ENCODE peak calls at places on chromosomes 11 and 22, in eight cellular contexts. I is left ventricle myocardium inferior, X is right lobe of liver, W is K562, L is fibroblast of the aortic adventitia, Y is pancreas, O is lower lobe of right lung, P is psoas muscle. Q is an unnamed sample.

GRCh38 chr11:69388661-69389060 is 92.8 kb upstream of the LINC01488 start:
- DNase-seq in I (no peak), X (no peak), W (no peak), L (no peak), Y (no peak), O (no peak), P (no peak), Q (no peak)

GRCh38 chr11:84865257-84865656 is 761.9 kb downstream of the DLG2 start:
- DNase-seq in I (no peak), X (no peak), W (no peak), L (no peak), Y (no peak), O (no peak), P (no peak), Q (peak)

GRCh38 chr22:27718186-27719032 is 83.1 kb downstream of the MN1 start:
- DNase-seq in I (peak), X (no peak), W (peak), L (peak), Y (no peak), O (peak), P (peak), Q (peak)

GRCh38 chr22:27775087-27775697 is 26.4 kb downstream of the MN1 start:
- DNase-seq in I (no peak), X (no peak), W (no peak), L (peak), Y (no peak), O (no peak), P (peak), Q (peak)

GRCh38 chr11:34013893-34014571 is 37.5 kb upstream of the CAPRIN1 start:
- DNase-seq in I (no peak), X (no peak), W (no peak), L (peak), Y (no peak), O (no peak), P (no peak), Q (no peak)

GRCh38 chr11:104222464-104222863 is 58.5 kb upstream of the PDGFD start:
- DNase-seq in I (no peak), X (no peak), W (no peak), L (peak), Y (no peak), O (no peak), P (no peak), Q (no peak)

GRCh38 chr11:2731285-2732125 is 31.7 kb upstream of the KCNQ1OT1 start:
- DNase-seq in I (no peak), X (no peak), W (no peak), L (no peak), Y (no peak), O (no peak), P (no peak), Q (no peak)

GRCh38 chr11:28228196-28228595 is 120.0 kb downstream of the METTL15 start:
- DNase-seq in I (no peak), X (no peak), W (no peak), L (peak), Y (no peak), O (no peak), P (no peak), Q (peak)

GRCh38 chr11:107293677-107294344 is 163.8 kb downstream of the CWF19L2 start:
- DNase-seq in I (no peak), X (no peak), W (no peak), L (no peak), Y (no peak), O (no peak), P (no peak), Q (no peak)

GRCh38 chr22:49417833-49418232 is 409.8 kb downstream of the BRD1 start:
- DNase-seq in I (no peak), X (no peak), W (no peak), L (no peak), Y (no peak), O (no peak), P (no peak), Q (no peak)

GRCh38 chr11:69463181-69463891 is 18.1 kb upstream of the LINC01488 start:
- DNase-seq in I (peak), X (peak), W (peak), L (peak), Y (no peak), O (peak), P (peak), Q (peak)

GRCh38 chr11:36567684-36568083 is at the start of gene RAG1:
- DNase-seq in I (no peak), X (no peak), W (no peak), L (no peak), Y (no peak), O (no peak), P (no peak), Q (no peak)

GRCh38 chr11:76703707-76704106 is 33.2 kb upstream of the LRRC32 start:
- DNase-seq in I (no peak), X (no peak), W (no peak), L (no peak), Y (no peak), O (no peak), P (no peak), Q (no peak)

GRCh38 chr11:113666584-113666983 is 39.5 kb downstream of the TMPRSS5 start:
- DNase-seq in I (no peak), X (no peak), W (no peak), L (no peak), Y (no peak), O (no peak), P (no peak), Q (no peak)

GRCh38 chr11:94794287-94795168 is 26.4 kb downstream of the AMOTL1 start:
- DNase-seq in I (peak), X (peak), W (peak), L (peak), Y (peak), O (peak), P (peak), Q (peak)

GRCh38 chr22:46062971-46063631 is 86.1 kb upstream of the WNT7B start:
- DNase-seq in I (peak), X (no peak), W (no peak), L (no peak), Y (peak), O (peak), P (peak), Q (no peak)

GRCh38 chr11:86183694-86184093 is 60.9 kb upstream of the EED start:
- DNase-seq in I (no peak), X (no peak), W (peak), L (no peak), Y (no peak), O (no peak), P (no peak), Q (peak)

GRCh38 chr22:35489225-35489624 is 51.4 kb upstream of the RASD2 start:
- DNase-seq in I (no peak), X (no peak), W (no peak), L (no peak), Y (no peak), O (no peak), P (no peak), Q (no peak)

GRCh38 chr11:66100272-66101037 is 30.4 kb downstream of the PACS1 start:
- DNase-seq in I (peak), X (peak), W (no peak), L (peak), Y (peak), O (peak), P (peak), Q (peak)

GRCh38 chr22:37260939-37261338 is 16.9 kb upstream of the RAC2 start:
- DNase-seq in I (peak), X (peak), W (peak), L (peak), Y (peak), O (peak), P (peak), Q (peak)

GRCh38 chr11:95638501-95638900 is 151.1 kb downstream of the FAM76B start:
- DNase-seq in I (no peak), X (no peak), W (no peak), L (no peak), Y (no peak), O (no peak), P (no peak), Q (no peak)

GRCh38 chr22:47090591-47091240 is 328.3 kb downstream of the TBC1D22A start:
- DNase-seq in I (no peak), X (no peak), W (peak), L (peak), Y (no peak), O (no peak), P (no peak), Q (peak)

GRCh38 chr22:45298934-45299505 is 10.7 kb upstream of the FAM118A start:
- DNase-seq in I (no peak), X (no peak), W (no peak), L (no peak), Y (no peak), O (no peak), P (no peak), Q (no peak)

GRCh38 chr11:66986178-66986545 is 11.1 kb downstream of the C11orf86 start:
- DNase-seq in I (no peak), X (peak), W (no peak), L (no peak), Y (peak), O (no peak), P (no peak), Q (no peak)

GRCh38 chr22:46108564-46109473 is 41.5 kb upstream of the PPARA start:
- DNase-seq in I (peak), X (peak), W (peak), L (peak), Y (peak), O (no peak), P (no peak), Q (peak)

GRCh38 chr11:83436855-83437254 is 150.7 kb upstream of the CCDC90B start:
- DNase-seq in I (no peak), X (no peak), W (no peak), L (no peak), Y (no peak), O (no peak), P (no peak), Q (no peak)

GRCh38 chr11:70838198-70838597 is 414.2 kb downstream of the SHANK2 start:
- DNase-seq in I (no peak), X (no peak), W (no peak), L (no peak), Y (no peak), O (no peak), P (no peak), Q (no peak)

GRCh38 chr22:41916745-41917358 is 2.0 kb upstream of the SHISA8 start:
- DNase-seq in I (no peak), X (no peak), W (no peak), L (no peak), Y (no peak), O (no peak), P (no peak), Q (no peak)

GRCh38 chr11:70420008-70420464 is 21.7 kb downstream of the CTTN start:
- DNase-seq in I (no peak), X (no peak), W (peak), L (peak), Y (no peak), O (no peak), P (no peak), Q (peak)

GRCh38 chr22:27919943-27920755 is 1.1 kb upstream of the PITPNB start:
- DNase-seq in I (no peak), X (no peak), W (peak), L (peak), Y (no peak), O (no peak), P (no peak), Q (peak)

GRCh38 chr11:126035718-126036117 is 26.9 kb downstream of the CDON start:
- DNase-seq in I (no peak), X (no peak), W (no peak), L (no peak), Y (no peak), O (no peak), P (no peak), Q (no peak)

GRCh38 chr22:45262931-45263789 is 21.6 kb upstream of the UPK3A start:
- DNase-seq in I (peak), X (no peak), W (no peak), L (peak), Y (no peak), O (peak), P (peak), Q (no peak)

GRCh38 chr11:128757235-128757711 is 63.4 kb downstream of the FLI1 start:
- DNase-seq in I (no peak), X (no peak), W (peak), L (no peak), Y (no peak), O (peak), P (no peak), Q (peak)

GRCh38 chr11:61345170-61345610 is 12.2 kb downstream of the TKFC start:
- DNase-seq in I (no peak), X (no peak), W (no peak), L (peak), Y (no peak), O (no peak), P (no peak), Q (no peak)

GRCh38 chr11:62724171-62724570 is 3.1 kb downstream of the HNRNPUL2 start:
- DNase-seq in I (no peak), X (no peak), W (no peak), L (no peak), Y (no peak), O (no peak), P (no peak), Q (no peak)

GRCh38 chr11:102709211-102709980 is 3.8 kb upstream of the MMP27 start:
- DNase-seq in I (no peak), X (no peak), W (no peak), L (peak), Y (no peak), O (no peak), P (no peak), Q (no peak)

GRCh38 chr11:58125469-58125868 is at the start of gene OR9I1:
- DNase-seq in I (no peak), X (no peak), W (no peak), L (no peak), Y (no peak), O (no peak), P (no peak), Q (no peak)

GRCh38 chr22:31604746-31605705 is 57.0 kb downstream of the PISD start:
- DNase-seq in I (no peak), X (no peak), W (no peak), L (no peak), Y (no peak), O (peak), P (no peak), Q (no peak)

DNA sequence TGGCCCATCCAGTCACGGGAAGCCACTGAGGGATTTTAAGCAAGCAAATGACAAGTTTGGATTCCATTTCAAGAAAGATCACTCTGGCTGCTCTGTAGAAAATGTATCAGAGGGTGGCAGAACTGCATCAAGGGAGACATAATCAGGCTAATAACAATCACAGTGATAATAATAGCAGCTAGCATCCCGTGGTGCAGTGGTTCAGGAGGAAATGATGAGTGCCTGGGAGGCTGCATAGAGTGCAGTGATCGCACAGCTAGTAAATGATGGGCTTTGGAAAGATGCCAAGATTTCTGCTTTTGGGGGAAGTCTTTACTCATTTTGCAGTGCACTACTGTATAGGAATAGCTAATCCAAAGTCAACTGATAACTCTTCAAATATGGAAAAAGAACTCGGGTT is 35.8 kb downstream of the TNRC6B start:
- DNase-seq in I (no peak), X (no peak), W (no peak), L (no peak), Y (no peak), O (no peak), P (no peak), Q (peak)
- H3K4me3 ChIP-seq in I (no peak), X (no peak), W (no peak), L (no peak), Y (no peak), O (no peak), P (no peak), Q (no peak)

GRCh38 chr11:40514124-40514523 is 945.3 kb downstream of the LRRC4C start:
- DNase-seq in I (no peak), X (no peak), W (no peak), L (no peak), Y (no peak), O (no peak), P (no peak), Q (no peak)
- TF ChIP-seq CTCF in I (no peak), X (peak), W (no peak), L (no peak), Y (no peak), O (no peak), P (no peak), Q (no peak)

DNA sequence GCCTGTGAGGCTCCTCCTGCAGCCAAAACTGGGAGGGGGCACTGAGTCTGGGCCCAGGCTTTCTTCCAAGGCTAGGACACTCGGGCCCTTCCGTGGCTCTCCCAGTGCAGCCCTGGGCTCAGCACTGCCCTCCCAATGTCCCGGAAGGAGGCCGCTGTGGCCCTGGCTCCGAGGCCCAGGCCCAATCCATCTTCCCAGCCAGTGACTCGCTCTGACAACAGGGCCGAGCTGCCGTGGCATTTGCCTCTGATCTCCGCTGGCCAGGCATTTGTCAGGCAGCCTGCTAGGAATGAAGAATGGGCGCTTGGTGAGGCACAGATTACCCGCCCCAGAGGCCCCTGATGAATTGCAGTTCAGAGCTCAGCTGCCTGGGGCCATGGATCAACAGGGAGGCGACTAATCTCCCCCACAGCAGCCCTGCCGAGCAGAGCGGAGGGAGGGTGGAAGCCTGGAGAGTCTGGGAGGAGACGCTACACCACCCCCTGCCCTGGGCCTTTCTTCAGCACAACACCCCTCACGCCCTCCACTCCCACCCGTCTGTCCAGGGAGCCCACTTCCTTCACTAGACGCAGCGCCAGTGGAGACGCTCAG is 8.3 kb downstream of the FXYD2 start:
- DNase-seq in I (no peak), X (peak), W (peak), L (peak), Y (peak), O (no peak), P (peak), Q (peak)
- H3K4me3 ChIP-seq in I (peak), X (no peak), W (no peak), L (no peak), Y (no peak), O (no peak), P (no peak), Q (no peak)

GRCh38 chr11:134533511-134533910 is 121.5 kb upstream of the B3GAT1 start:
- DNase-seq in I (no peak), X (no peak), W (no peak), L (no peak), Y (no peak), O (no peak), P (no peak), Q (no peak)

GRCh38 chr11:134530826-134531225 is 118.8 kb upstream of the B3GAT1 start:
- DNase-seq in I (no peak), X (no peak), W (no peak), L (no peak), Y (no peak), O (peak), P (no peak), Q (no peak)

GRCh38 chr11:134532176-134532920 is 120.3 kb upstream of the B3GAT1 start:
- DNase-seq in I (no peak), X (no peak), W (no peak), L (no peak), Y (no peak), O (peak), P (peak), Q (no peak)

GRCh38 chr11:134531331-134532135 is 119.5 kb upstream of the B3GAT1 start:
- DNase-seq in I (peak), X (no peak), W (no peak), L (no peak), Y (no peak), O (peak), P (peak), Q (no peak)

DNA sequence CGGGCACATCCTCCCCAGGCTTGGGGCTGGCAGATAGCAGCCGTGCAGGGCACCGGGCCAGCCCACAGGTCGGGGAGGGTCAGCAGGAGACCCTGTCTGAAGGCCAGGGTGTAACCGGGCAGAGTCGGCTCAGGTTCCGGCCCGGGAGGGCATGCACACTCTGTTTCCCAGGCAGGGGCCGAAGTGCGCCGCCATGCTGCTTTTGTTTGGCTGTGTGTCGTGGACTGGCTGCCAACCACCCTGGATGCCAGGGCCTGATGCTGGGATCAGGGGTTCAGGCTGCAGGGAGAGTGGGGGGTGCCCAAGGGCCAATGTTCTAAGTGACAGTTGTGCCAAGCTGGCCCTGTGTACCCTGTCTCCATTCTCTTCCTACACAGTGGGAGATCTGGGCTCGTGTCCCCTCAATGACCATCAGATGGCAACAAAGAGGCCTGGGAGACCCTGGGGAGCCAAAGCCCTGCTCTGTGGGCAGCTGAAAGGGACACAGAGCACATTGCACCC is 120.9 kb upstream of the B3GAT1 start:
- DNase-seq in I (no peak), X (no peak), W (no peak), L (no peak), Y (no peak), O (no peak), P (peak), Q (no peak)
- TF ChIP-seq CTCF in I (no peak), X (no peak), W (no peak), L (no peak), Y (no peak), O (no peak), P (no peak), Q (no peak)

DNA sequence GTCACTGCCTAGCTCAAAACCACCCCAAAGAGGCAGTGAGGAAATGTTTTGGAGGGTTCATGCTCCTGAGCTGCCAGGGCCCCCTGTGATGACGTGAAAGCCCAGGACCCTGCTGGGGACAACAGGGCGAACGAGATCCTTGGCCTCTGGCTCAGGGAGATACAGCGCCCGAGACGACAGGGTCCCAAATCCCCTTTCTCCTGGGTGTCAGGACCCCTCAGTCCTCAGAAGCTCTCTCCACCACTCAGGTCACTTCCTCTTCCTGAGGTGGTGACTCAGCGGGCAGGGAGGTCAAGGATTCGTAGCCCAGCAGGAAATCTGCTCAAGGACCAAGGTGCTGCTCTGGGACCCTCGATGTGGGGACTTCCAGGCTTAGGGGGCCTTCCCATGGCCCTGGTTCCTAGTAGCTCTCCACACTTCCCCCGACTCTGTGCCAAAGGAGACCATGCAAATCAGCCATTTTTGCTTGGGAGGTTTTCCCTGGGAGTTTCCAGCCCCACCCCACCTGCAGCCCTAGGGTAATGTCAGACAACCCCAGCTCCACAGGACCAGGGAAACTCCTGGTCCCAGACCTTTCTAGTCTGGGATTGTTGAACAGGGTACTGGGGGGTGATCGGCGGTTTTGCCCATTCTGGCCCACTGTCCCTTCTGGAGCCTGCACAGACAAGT is 12.8 kb downstream of the BCL9L start:
- DNase-seq in I (no peak), X (no peak), W (peak), L (no peak), Y (no peak), O (no peak), P (peak), Q (no peak)
- H3K4me3 ChIP-seq in I (peak), X (no peak), W (no peak), L (no peak), Y (peak), O (peak), P (peak), Q (no peak)